ENCODE peak calls at places on chromosomes 2 and 18, in nine cellular contexts. One of them, this sample, is unnamed.

GRCh38 chr18:475202-475624 is 25.3 kb downstream of the COLEC12 start:
- DNase-seq in LHCN-M2: peak; percentile 68
- DNase-seq in stimulated activated naive B cell treated with anti-CD40 and anti-IgM and Interleukin-4, amounts not matched to agents 10 μg/mL and 1 μg/mL and 100 μg/mL, for 72 hours: no peak
- DNase-seq in adrenal gland: no peak
- DNase-seq in DMS79 treated with DMSO at 0.1 percent for 48 hours: no peak
- DNase-seq in NCI-H2029: no peak
- DNase-seq in AG09319: no peak
- DNase-seq in LoVo: no peak
- DNase-seq in K562: no peak
- DNase-seq in this sample: peak; percentile 79

GRCh38 chr2:128776461-128776971 is 457.8 kb upstream of the HS6ST1 start:
- DNase-seq in LHCN-M2: no peak
- DNase-seq in stimulated activated naive B cell treated with anti-CD40 and anti-IgM and Interleukin-4, amounts not matched to agents 10 μg/mL and 1 μg/mL and 100 μg/mL, for 72 hours: no peak
- DNase-seq in adrenal gland: no peak
- DNase-seq in DMS79 treated with DMSO at 0.1 percent for 48 hours: peak; percentile 14
- DNase-seq in NCI-H2029: no peak
- DNase-seq in AG09319: no peak
- DNase-seq in LoVo: no peak
- DNase-seq in K562: no peak
- DNase-seq in this sample: no peak

GRCh38 chr2:23791030-23791429 is 135.9 kb downstream of the ATAD2B start:
- DNase-seq in LHCN-M2: peak; percentile 36
- DNase-seq in stimulated activated naive B cell treated with anti-CD40 and anti-IgM and Interleukin-4, amounts not matched to agents 10 μg/mL and 1 μg/mL and 100 μg/mL, for 72 hours: no peak
- DNase-seq in adrenal gland: no peak
- DNase-seq in DMS79 treated with DMSO at 0.1 percent for 48 hours: no peak
- DNase-seq in NCI-H2029: no peak
- DNase-seq in AG09319: peak; percentile 56
- DNase-seq in LoVo: peak; percentile 28
- DNase-seq in K562: no peak
- DNase-seq in this sample: peak; percentile 74

GRCh38 chr2:108936076-108936867 is 52.7 kb downstream of the EDAR start:
- DNase-seq in LHCN-M2: no peak
- DNase-seq in stimulated activated naive B cell treated with anti-CD40 and anti-IgM and Interleukin-4, amounts not matched to agents 10 μg/mL and 1 μg/mL and 100 μg/mL, for 72 hours: no peak
- DNase-seq in adrenal gland: no peak
- DNase-seq in DMS79 treated with DMSO at 0.1 percent for 48 hours: no peak
- DNase-seq in NCI-H2029: no peak
- DNase-seq in AG09319: no peak
- DNase-seq in LoVo: no peak
- DNase-seq in K562: no peak
- DNase-seq in this sample: no peak

GRCh38 chr2:241897231-241897916 is 27.8 kb downstream of the RTP5 start:
- DNase-seq in LHCN-M2: no peak
- DNase-seq in stimulated activated naive B cell treated with anti-CD40 and anti-IgM and Interleukin-4, amounts not matched to agents 10 μg/mL and 1 μg/mL and 100 μg/mL, for 72 hours: no peak
- DNase-seq in adrenal gland: peak; percentile 15
- DNase-seq in DMS79 treated with DMSO at 0.1 percent for 48 hours: no peak
- DNase-seq in NCI-H2029: no peak
- DNase-seq in AG09319: no peak
- DNase-seq in LoVo: no peak
- DNase-seq in K562: no peak
- DNase-seq in this sample: no peak

GRCh38 chr2:39737661-39738060 is 41.4 kb downstream of the THUMPD2 start:
- DNase-seq in LHCN-M2: peak; percentile 86
- DNase-seq in stimulated activated naive B cell treated with anti-CD40 and anti-IgM and Interleukin-4, amounts not matched to agents 10 μg/mL and 1 μg/mL and 100 μg/mL, for 72 hours: no peak
- DNase-seq in adrenal gland: no peak
- DNase-seq in DMS79 treated with DMSO at 0.1 percent for 48 hours: no peak
- DNase-seq in NCI-H2029: no peak
- DNase-seq in AG09319: no peak
- DNase-seq in LoVo: no peak
- DNase-seq in K562: no peak
- DNase-seq in this sample: no peak

GRCh38 chr2:1625281-1626001 is 118.9 kb downstream of the PXDN start:
- DNase-seq in LHCN-M2: peak; percentile 71
- DNase-seq in stimulated activated naive B cell treated with anti-CD40 and anti-IgM and Interleukin-4, amounts not matched to agents 10 μg/mL and 1 μg/mL and 100 μg/mL, for 72 hours: no peak
- DNase-seq in adrenal gland: no peak
- DNase-seq in DMS79 treated with DMSO at 0.1 percent for 48 hours: no peak
- DNase-seq in NCI-H2029: peak; percentile 43
- DNase-seq in AG09319: peak; percentile 48
- DNase-seq in LoVo: peak; percentile 34
- DNase-seq in K562: no peak
- DNase-seq in this sample: peak; percentile 31

GRCh38 chr2:127810156-127810636 is 775 bp downstream of the WDR33 start:
- DNase-seq in LHCN-M2: peak; percentile 11
- DNase-seq in stimulated activated naive B cell treated with anti-CD40 and anti-IgM and Interleukin-4, amounts not matched to agents 10 μg/mL and 1 μg/mL and 100 μg/mL, for 72 hours: no peak
- DNase-seq in adrenal gland: no peak
- DNase-seq in DMS79 treated with DMSO at 0.1 percent for 48 hours: peak; percentile 58
- DNase-seq in NCI-H2029: peak; percentile 10
- DNase-seq in AG09319: no peak
- DNase-seq in LoVo: peak; percentile 16
- DNase-seq in K562: no peak
- DNase-seq in this sample: no peak

GRCh38 chr2:60370835-60371618 is 182.4 kb downstream of the BCL11A start:
- DNase-seq in LHCN-M2: no peak
- DNase-seq in stimulated activated naive B cell treated with anti-CD40 and anti-IgM and Interleukin-4, amounts not matched to agents 10 μg/mL and 1 μg/mL and 100 μg/mL, for 72 hours: no peak
- DNase-seq in adrenal gland: no peak
- DNase-seq in DMS79 treated with DMSO at 0.1 percent for 48 hours: no peak
- DNase-seq in NCI-H2029: no peak
- DNase-seq in AG09319: no peak
- DNase-seq in LoVo: no peak
- DNase-seq in K562: no peak
- DNase-seq in this sample: no peak

GRCh38 chr18:75276813-75277628 is 66.4 kb downstream of the TSHZ1 start:
- DNase-seq in LHCN-M2: peak; percentile 35
- DNase-seq in stimulated activated naive B cell treated with anti-CD40 and anti-IgM and Interleukin-4, amounts not matched to agents 10 μg/mL and 1 μg/mL and 100 μg/mL, for 72 hours: no peak
- DNase-seq in adrenal gland: no peak
- DNase-seq in DMS79 treated with DMSO at 0.1 percent for 48 hours: no peak
- DNase-seq in NCI-H2029: no peak
- DNase-seq in AG09319: no peak
- DNase-seq in LoVo: no peak
- DNase-seq in K562: no peak
- DNase-seq in this sample: peak; percentile 49

GRCh38 chr18:79834834-79835233 is 37.1 kb downstream of the KCNG2 start:
- DNase-seq in LHCN-M2: no peak
- DNase-seq in stimulated activated naive B cell treated with anti-CD40 and anti-IgM and Interleukin-4, amounts not matched to agents 10 μg/mL and 1 μg/mL and 100 μg/mL, for 72 hours: no peak
- DNase-seq in adrenal gland: no peak
- DNase-seq in DMS79 treated with DMSO at 0.1 percent for 48 hours: no peak
- DNase-seq in NCI-H2029: no peak
- DNase-seq in AG09319: no peak
- DNase-seq in LoVo: no peak
- DNase-seq in K562: no peak
- DNase-seq in this sample: no peak

GRCh38 chr2:105747997-105748396 is 3.3 kb downstream of the NCK2 start:
- DNase-seq in LHCN-M2: no peak
- DNase-seq in stimulated activated naive B cell treated with anti-CD40 and anti-IgM and Interleukin-4, amounts not matched to agents 10 μg/mL and 1 μg/mL and 100 μg/mL, for 72 hours: no peak
- DNase-seq in adrenal gland: peak; percentile 50
- DNase-seq in DMS79 treated with DMSO at 0.1 percent for 48 hours: no peak
- DNase-seq in NCI-H2029: no peak
- DNase-seq in AG09319: no peak
- DNase-seq in LoVo: no peak
- DNase-seq in K562: no peak
- DNase-seq in this sample: no peak

GRCh38 chr2:229133155-229133772 is 137.8 kb downstream of the PID1 start:
- DNase-seq in LHCN-M2: peak; percentile 55
- DNase-seq in stimulated activated naive B cell treated with anti-CD40 and anti-IgM and Interleukin-4, amounts not matched to agents 10 μg/mL and 1 μg/mL and 100 μg/mL, for 72 hours: no peak
- DNase-seq in adrenal gland: peak; percentile 37
- DNase-seq in DMS79 treated with DMSO at 0.1 percent for 48 hours: peak; percentile 45
- DNase-seq in NCI-H2029: peak; percentile 21
- DNase-seq in AG09319: peak; percentile 11
- DNase-seq in LoVo: peak; percentile 66
- DNase-seq in K562: no peak
- DNase-seq in this sample: no peak

This sample was measured in GM04503.